ENCODE peak calls at places on chromosomes 5 and 9, in eight cellular contexts. One of them, this sample, is unnamed.

GRCh38 chr9:69171049-69171448 is 3.0 kb upstream of the TJP2 start:
- DNase-seq in upper lobe of right lung: no peak
- DNase-seq in A673: no peak
- DNase-seq in colonic mucosa: no peak
- DNase-seq in fibroblast of pulmonary artery: peak; percentile 94
- DNase-seq in fibroblast of mammary gland: peak; percentile 55
- DNase-seq in small intestine: no peak
- DNase-seq in fibroblast of lung: peak; percentile 30
- DNase-seq in this sample: no peak

GRCh38 chr5:74679968-74680367 is 5.1 kb upstream of the HEXB start:
- DNase-seq in upper lobe of right lung: no peak
- DNase-seq in A673: no peak
- DNase-seq in colonic mucosa: no peak
- DNase-seq in fibroblast of pulmonary artery: peak; percentile 28
- DNase-seq in fibroblast of mammary gland: no peak
- DNase-seq in small intestine: no peak
- DNase-seq in fibroblast of lung: peak; percentile 20
- DNase-seq in this sample: no peak

GRCh38 chr9:34976992-34977391 is 12.6 kb upstream of the DNAJB5 start:
- DNase-seq in upper lobe of right lung: no peak
- DNase-seq in A673: no peak
- DNase-seq in colonic mucosa: no peak
- DNase-seq in fibroblast of pulmonary artery: no peak
- DNase-seq in fibroblast of mammary gland: no peak
- DNase-seq in small intestine: no peak
- DNase-seq in fibroblast of lung: no peak
- DNase-seq in this sample: no peak

GRCh38 chr5:154782326-154782725 is 27.1 kb downstream of the LARP1 start:
- DNase-seq in upper lobe of right lung: no peak
- DNase-seq in A673: no peak
- DNase-seq in colonic mucosa: no peak
- DNase-seq in fibroblast of pulmonary artery: no peak
- DNase-seq in fibroblast of mammary gland: no peak
- DNase-seq in small intestine: no peak
- DNase-seq in fibroblast of lung: no peak
- DNase-seq in this sample: no peak

GRCh38 chr5:176985516-176985915 is 21.1 kb downstream of the UIMC1 start:
- DNase-seq in upper lobe of right lung: no peak
- DNase-seq in A673: no peak
- DNase-seq in colonic mucosa: no peak
- DNase-seq in fibroblast of pulmonary artery: no peak
- DNase-seq in fibroblast of mammary gland: no peak
- DNase-seq in small intestine: no peak
- DNase-seq in fibroblast of lung: no peak
- DNase-seq in this sample: no peak

GRCh38 chr5:62354028-62354874 is 48.2 kb downstream of the KIF2A start:
- DNase-seq in upper lobe of right lung: no peak
- DNase-seq in A673: peak; percentile 57
- DNase-seq in colonic mucosa: no peak
- DNase-seq in fibroblast of pulmonary artery: peak; percentile 76
- DNase-seq in fibroblast of mammary gland: peak; percentile 70
- DNase-seq in small intestine: peak; percentile 75
- DNase-seq in fibroblast of lung: peak; percentile 74
- DNase-seq in this sample: no peak

GRCh38 chr9:134494273-134494815 is 147.3 kb upstream of the COL5A1 start:
- DNase-seq in upper lobe of right lung: peak; percentile 51
- DNase-seq in A673: no peak
- DNase-seq in colonic mucosa: no peak
- DNase-seq in fibroblast of pulmonary artery: no peak
- DNase-seq in fibroblast of mammary gland: no peak
- DNase-seq in small intestine: no peak
- DNase-seq in fibroblast of lung: no peak
- DNase-seq in this sample: no peak

GRCh38 chr5:52624291-52624690 is 163.4 kb upstream of the ITGA1 start:
- DNase-seq in upper lobe of right lung: no peak
- DNase-seq in A673: no peak
- DNase-seq in colonic mucosa: no peak
- DNase-seq in fibroblast of pulmonary artery: no peak
- DNase-seq in fibroblast of mammary gland: no peak
- DNase-seq in small intestine: no peak
- DNase-seq in fibroblast of lung: no peak
- DNase-seq in this sample: no peak

GRCh38 chr9:89542461-89543021 is 44.6 kb upstream of the SEMA4D start:
- DNase-seq in upper lobe of right lung: no peak
- DNase-seq in A673: no peak
- DNase-seq in colonic mucosa: no peak
- DNase-seq in fibroblast of pulmonary artery: no peak
- DNase-seq in fibroblast of mammary gland: no peak
- DNase-seq in small intestine: no peak
- DNase-seq in fibroblast of lung: no peak
- DNase-seq in this sample: no peak

GRCh38 chr9:104993291-104993963 is 65.5 kb upstream of the ABCA1 start:
- DNase-seq in upper lobe of right lung: peak; percentile 73
- DNase-seq in A673: no peak
- DNase-seq in colonic mucosa: peak; percentile 46
- DNase-seq in fibroblast of pulmonary artery: peak; percentile 95
- DNase-seq in fibroblast of mammary gland: peak; percentile 67
- DNase-seq in small intestine: no peak
- DNase-seq in fibroblast of lung: peak; percentile 81
- DNase-seq in this sample: peak; percentile 81
- H3K4me3 ChIP-seq in upper lobe of right lung: no peak overlapping the region
- H3K4me3 ChIP-seq in A673: no peak overlapping the region
- H3K4me3 ChIP-seq in colonic mucosa: no peak overlapping the region
- H3K4me3 ChIP-seq in fibroblast of pulmonary artery: no peak overlapping the region
- H3K4me3 ChIP-seq in fibroblast of mammary gland: no peak overlapping the region
- H3K4me3 ChIP-seq in small intestine: no peak overlapping the region
- H3K4me3 ChIP-seq in fibroblast of lung: no peak overlapping the region
- H3K4me3 ChIP-seq in this sample: no peak overlapping the region

GRCh38 chr9:110579763-110580255 is 268 bp upstream of the SVEP1 start:
- DNase-seq in upper lobe of right lung: no peak
- DNase-seq in A673: peak; percentile 46
- DNase-seq in colonic mucosa: no peak
- DNase-seq in fibroblast of pulmonary artery: peak; percentile 55
- DNase-seq in fibroblast of mammary gland: peak; percentile 91
- DNase-seq in small intestine: no peak
- DNase-seq in fibroblast of lung: peak; percentile 66
- DNase-seq in this sample: peak; percentile 60

GRCh38 chr9:110582156-110582555 is 2.6 kb upstream of the SVEP1 start:
- DNase-seq in upper lobe of right lung: no peak
- DNase-seq in A673: peak; percentile 48
- DNase-seq in colonic mucosa: no peak
- DNase-seq in fibroblast of pulmonary artery: no peak
- DNase-seq in fibroblast of mammary gland: no peak
- DNase-seq in small intestine: no peak
- DNase-seq in fibroblast of lung: no peak
- DNase-seq in this sample: no peak

GRCh38 chr9:110580850-110581249 is 1.3 kb upstream of the SVEP1 start:
- DNase-seq in upper lobe of right lung: no peak
- DNase-seq in A673: no peak
- DNase-seq in colonic mucosa: no peak
- DNase-seq in fibroblast of pulmonary artery: peak; percentile 49
- DNase-seq in fibroblast of mammary gland: peak; percentile 43
- DNase-seq in small intestine: no peak
- DNase-seq in fibroblast of lung: peak; percentile 17
- DNase-seq in this sample: no peak

GRCh38 chr9:110578575-110578895 is 1.0 kb downstream of the SVEP1 start:
- DNase-seq in upper lobe of right lung: no peak
- DNase-seq in A673: no peak
- DNase-seq in colonic mucosa: no peak
- DNase-seq in fibroblast of pulmonary artery: no peak
- DNase-seq in fibroblast of mammary gland: no peak
- DNase-seq in small intestine: no peak
- DNase-seq in fibroblast of lung: peak; percentile 18
- DNase-seq in this sample: no peak

GRCh38 chr9:110578896-110579752 is at the start of gene SVEP1:
- DNase-seq in upper lobe of right lung: peak; percentile 85
- DNase-seq in A673: peak; percentile 44
- DNase-seq in colonic mucosa: no peak
- DNase-seq in fibroblast of pulmonary artery: peak; percentile 73
- DNase-seq in fibroblast of mammary gland: peak; percentile 68
- DNase-seq in small intestine: no peak
- DNase-seq in fibroblast of lung: peak; percentile 62
- DNase-seq in this sample: peak; percentile 43
- H3K4me3 ChIP-seq in upper lobe of right lung: peak within 1 kb of the TSS; percentile 57
- H3K4me3 ChIP-seq in A673: peak within 1 kb of the TSS; percentile 50
- H3K4me3 ChIP-seq in colonic mucosa: peak within 1 kb of the TSS; percentile 29
- H3K4me3 ChIP-seq in fibroblast of pulmonary artery: peak within 1 kb of the TSS; percentile 71
- H3K4me3 ChIP-seq in fibroblast of mammary gland: peak within 1 kb of the TSS; percentile 70
- H3K4me3 ChIP-seq in small intestine: peak within 1 kb of the TSS; percentile 31
- H3K4me3 ChIP-seq in fibroblast of lung: peak within 1 kb of the TSS; percentile 69
- H3K4me3 ChIP-seq in this sample: peak within 1 kb of the TSS; percentile 64

DNA sequence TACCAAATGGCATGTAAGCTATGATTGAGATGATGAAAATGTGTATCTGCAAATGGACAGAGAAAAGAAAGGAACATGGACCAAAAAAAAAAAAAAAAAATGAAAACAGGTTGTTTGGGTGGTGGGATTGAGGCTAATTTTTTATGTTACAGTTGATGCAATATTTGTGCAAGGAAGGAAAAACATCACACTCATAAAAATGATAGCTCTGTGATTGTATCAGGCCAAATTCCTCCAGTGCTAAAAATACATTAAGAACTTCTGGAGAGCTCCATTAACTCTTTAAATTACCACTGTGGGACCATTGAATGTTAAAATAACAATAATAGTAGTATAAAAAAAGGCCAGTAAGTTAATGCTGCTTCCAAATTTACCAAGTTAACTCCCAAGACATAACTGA is 79.5 kb upstream of the MSX2 start:
- DNase-seq in upper lobe of right lung: no peak
- DNase-seq in A673: no peak
- DNase-seq in colonic mucosa: no peak
- DNase-seq in fibroblast of pulmonary artery: no peak
- DNase-seq in fibroblast of mammary gland: no peak
- DNase-seq in small intestine: no peak
- DNase-seq in fibroblast of lung: no peak
- DNase-seq in this sample: no peak
- H3K4me3 ChIP-seq in upper lobe of right lung: no peak overlapping the region
- H3K4me3 ChIP-seq in A673: no peak overlapping the region
- H3K4me3 ChIP-seq in colonic mucosa: no peak overlapping the region
- H3K4me3 ChIP-seq in fibroblast of pulmonary artery: no peak overlapping the region
- H3K4me3 ChIP-seq in fibroblast of mammary gland: no peak overlapping the region
- H3K4me3 ChIP-seq in small intestine: no peak overlapping the region
- H3K4me3 ChIP-seq in fibroblast of lung: no peak overlapping the region
- H3K4me3 ChIP-seq in this sample: no peak overlapping the region

DNA sequence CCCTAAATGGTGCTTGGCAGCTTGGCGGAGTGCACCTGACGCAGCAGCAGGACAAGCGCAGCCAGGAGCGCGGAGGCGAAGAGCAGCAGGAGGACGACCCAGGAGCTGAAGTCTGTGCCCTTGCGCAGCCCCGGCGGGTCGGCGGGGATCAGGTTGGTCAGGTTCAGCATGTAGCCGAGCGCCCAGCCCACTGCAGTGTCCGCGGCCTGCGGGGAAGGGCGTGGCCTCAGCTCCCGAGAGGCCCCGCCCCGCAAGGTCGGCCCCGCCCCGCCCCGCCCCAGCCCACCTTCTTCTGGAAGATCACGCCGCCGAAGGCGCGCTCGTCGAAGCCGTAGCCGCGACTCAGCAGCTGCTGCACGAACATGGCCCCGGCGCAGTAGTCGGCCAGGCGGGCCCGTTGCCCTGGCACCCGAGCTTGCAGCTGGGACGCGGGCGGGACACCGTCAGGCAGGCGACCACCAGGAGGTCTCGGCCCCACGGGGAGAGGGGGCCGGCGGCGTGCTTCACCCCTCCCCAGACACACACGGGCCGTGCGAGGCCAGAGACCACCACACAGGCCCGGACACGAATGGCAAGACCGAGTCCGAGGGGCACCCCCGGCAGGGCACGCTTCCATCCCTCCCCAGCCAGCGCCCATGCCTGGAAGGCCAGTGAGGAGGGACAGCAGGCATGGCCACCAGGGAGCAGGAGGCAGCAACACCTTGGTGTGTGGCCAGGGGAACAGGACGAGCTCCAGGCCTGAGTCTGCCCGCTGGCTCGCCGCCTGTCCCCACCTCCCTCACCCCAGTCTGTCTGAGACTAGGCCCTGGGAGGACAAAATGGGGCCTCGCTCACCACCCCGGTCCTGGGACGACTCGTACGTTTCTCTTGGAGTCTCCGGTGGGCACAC is 2.9 kb upstream of the NPDC1 start:
- DNase-seq in upper lobe of right lung: no peak
- DNase-seq in A673: peak; percentile 49
- DNase-seq in colonic mucosa: no peak
- DNase-seq in fibroblast of pulmonary artery: no peak
- DNase-seq in fibroblast of mammary gland: no peak
- DNase-seq in small intestine: no peak
- DNase-seq in fibroblast of lung: no peak
- DNase-seq in this sample: no peak
- H3K4me3 ChIP-seq in upper lobe of right lung: no peak overlapping the region
- H3K4me3 ChIP-seq in A673: no peak overlapping the region
- H3K4me3 ChIP-seq in colonic mucosa: no peak overlapping the region
- H3K4me3 ChIP-seq in fibroblast of pulmonary artery: no peak overlapping the region
- H3K4me3 ChIP-seq in fibroblast of mammary gland: no peak overlapping the region
- H3K4me3 ChIP-seq in small intestine: no peak overlapping the region
- H3K4me3 ChIP-seq in fibroblast of lung: no peak overlapping the region
- H3K4me3 ChIP-seq in this sample: no peak overlapping the region

GRCh38 chr5:83475540-83476469 is 4.3 kb downstream of the VCAN start:
- DNase-seq in upper lobe of right lung: no peak
- DNase-seq in A673: peak; percentile 52
- DNase-seq in colonic mucosa: no peak
- DNase-seq in fibroblast of pulmonary artery: peak; percentile 94
- DNase-seq in fibroblast of mammary gland: peak; percentile 90
- DNase-seq in small intestine: no peak
- DNase-seq in fibroblast of lung: peak; percentile 92
- DNase-seq in this sample: no peak
- H3K4me3 ChIP-seq in upper lobe of right lung: peak overlapping the region; percentile 59
- H3K4me3 ChIP-seq in A673: peak overlapping the region; percentile 45
- H3K4me3 ChIP-seq in colonic mucosa: no peak overlapping the region
- H3K4me3 ChIP-seq in fibroblast of pulmonary artery: peak overlapping the region; percentile 85
- H3K4me3 ChIP-seq in fibroblast of mammary gland: peak overlapping the region; percentile 81
- H3K4me3 ChIP-seq in small intestine: no peak overlapping the region
- H3K4me3 ChIP-seq in fibroblast of lung: peak overlapping the region; percentile 74
- H3K4me3 ChIP-seq in this sample: no peak overlapping the region

DNA sequence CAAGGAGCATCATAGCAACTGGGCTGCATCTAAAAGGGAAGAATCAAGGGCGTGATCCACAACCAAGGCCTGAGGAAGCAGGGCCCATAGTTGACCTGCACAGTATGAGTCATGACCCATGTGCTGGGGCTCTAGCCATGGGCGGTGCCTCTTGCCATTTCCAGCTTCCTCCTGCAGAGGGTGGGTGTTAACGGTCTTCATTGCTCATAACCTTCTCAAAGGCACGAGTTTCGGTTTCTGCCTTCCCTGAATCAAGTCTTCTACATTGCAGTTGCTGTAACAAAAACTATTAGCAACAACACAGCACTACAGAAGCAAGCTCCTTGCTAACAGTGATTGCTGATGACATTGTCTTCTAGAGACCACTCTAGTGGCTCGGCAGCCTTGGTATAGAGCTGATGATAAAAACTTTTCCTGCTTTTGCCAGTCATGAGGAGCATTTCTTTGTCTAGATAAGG is 66.9 kb downstream of the CTSL start:
- DNase-seq in upper lobe of right lung: peak; percentile 81
- DNase-seq in A673: no peak
- DNase-seq in colonic mucosa: peak; percentile 50
- DNase-seq in fibroblast of pulmonary artery: peak; percentile 82
- DNase-seq in fibroblast of mammary gland: peak; percentile 100
- DNase-seq in small intestine: peak; percentile 27
- DNase-seq in fibroblast of lung: peak; percentile 94
- DNase-seq in this sample: peak; percentile 73
- H3K4me3 ChIP-seq in upper lobe of right lung: no peak overlapping the region
- H3K4me3 ChIP-seq in A673: no peak overlapping the region
- H3K4me3 ChIP-seq in colonic mucosa: no peak overlapping the region
- H3K4me3 ChIP-seq in fibroblast of pulmonary artery: no peak overlapping the region
- H3K4me3 ChIP-seq in fibroblast of mammary gland: peak overlapping the region; percentile 30
- H3K4me3 ChIP-seq in small intestine: no peak overlapping the region
- H3K4me3 ChIP-seq in fibroblast of lung: no peak overlapping the region
- H3K4me3 ChIP-seq in this sample: no peak overlapping the region

This sample was measured in heart left ventricle.